ENCODE peak calls at places on chromosomes 6 and 20, in five cellular contexts. J, V, U, A and R are unnamed samples.
A peak's percentile ranks its signal among the peaks of the same experiment; 100 is the strongest.

GRCh38 chr6:159020011-159020410 is 20.0 kb upstream of the RSPH3 start:
- DNase-seq in J (no peak), V (no peak), U (no peak), A (no peak), R (no peak)

GRCh38 chr6:81262656-81263055 is 489.8 kb downstream of the TENT5A start:
- DNase-seq in J (peak; percentile 49), V (no peak), U (no peak), A (no peak), R (no peak)

GRCh38 chr6:105601541-105602174 is 198.8 kb upstream of the PREP start:
- DNase-seq in J (peak; percentile 53), V (peak; percentile 97), U (peak; percentile 98), A (no peak), R (no peak)

GRCh38 chr20:1893721-1894470 is 1.3 kb upstream of the SIRPA start:
- DNase-seq in J (no peak), V (no peak), U (peak; percentile 42), A (no peak), R (peak; percentile 68)

GRCh38 chr6:107154131-107154906 is 39.0 kb upstream of the BEND3 start:
- DNase-seq in J (no peak), V (no peak), U (no peak), A (no peak), R (no peak)

GRCh38 chr6:3228791-3229565 is 1.5 kb upstream of the TUBB2B start:
- DNase-seq in J (no peak), V (no peak), U (no peak), A (no peak), R (no peak)

GRCh38 chr20:44448753-44449546 is 26.7 kb upstream of the TTPAL start:
- DNase-seq in J (no peak), V (no peak), U (peak; percentile 15), A (no peak), R (no peak)

GRCh38 chr6:169340395-169340794 is 86.7 kb upstream of the THBS2 start:
- DNase-seq in J (no peak), V (no peak), U (no peak), A (no peak), R (no peak)